ENCODE peak calls at places on chromosomes 4 and X, in six cellular contexts. One of them, this sample, is unnamed.

GRCh38 chr4:174521800-174522182 is 497 bp downstream of the HPGD start:
- DNase-seq in OCI-LY7: no peak
- DNase-seq in SK-N-SH: peak; percentile 19
- DNase-seq in neural progenitor cell: peak; percentile 39
- DNase-seq in PC-9: no peak
- DNase-seq in neuronal stem cell: peak; percentile 24
- DNase-seq in this sample: no peak

GRCh38 chr4:186297013-186297645 is 31.1 kb downstream of the F11 start:
- DNase-seq in OCI-LY7: peak; percentile 30
- DNase-seq in SK-N-SH: peak; percentile 73
- DNase-seq in PC-9: no peak
- DNase-seq in neural progenitor cell: peak; percentile 56
- DNase-seq in neuronal stem cell: peak; percentile 59
- DNase-seq in this sample: no peak

GRCh38 chr4:26093561-26093960 is 179.5 kb downstream of the SMIM20 start:
- DNase-seq in SK-N-SH: no peak
- DNase-seq in OCI-LY7: no peak
- DNase-seq in PC-9: no peak
- DNase-seq in neural progenitor cell: no peak
- DNase-seq in neuronal stem cell: no peak
- DNase-seq in this sample: no peak

GRCh38 chr4:185209031-185209851 is at the start of gene SNX25:
- DNase-seq in OCI-LY7: peak; percentile 91
- DNase-seq in SK-N-SH: peak; percentile 94
- DNase-seq in neural progenitor cell: peak; percentile 96
- DNase-seq in neuronal stem cell: peak; percentile 86
- DNase-seq in PC-9: peak; percentile 75
- DNase-seq in this sample: peak; percentile 54

GRCh38 chr4:67291639-67292038 is 253.7 kb downstream of the CENPC start:
- DNase-seq in neural progenitor cell: no peak
- DNase-seq in SK-N-SH: no peak
- DNase-seq in OCI-LY7: no peak
- DNase-seq in PC-9: no peak
- DNase-seq in neuronal stem cell: no peak
- DNase-seq in this sample: no peak

GRCh38 chr4:72295966-72296557 is 264.3 kb downstream of the NPFFR2 start:
- DNase-seq in neuronal stem cell: peak; percentile 21
- DNase-seq in PC-9: no peak
- DNase-seq in SK-N-SH: peak; percentile 48
- DNase-seq in neural progenitor cell: peak; percentile 75
- DNase-seq in OCI-LY7: peak; percentile 11
- DNase-seq in this sample: no peak

GRCh38 chrX:109847257-109848187 is 114.5 kb upstream of the ACSL4 start:
- DNase-seq in PC-9: peak; percentile 78
- DNase-seq in neural progenitor cell: no peak
- DNase-seq in OCI-LY7: no peak
- DNase-seq in neuronal stem cell: no peak
- DNase-seq in SK-N-SH: no peak
- DNase-seq in this sample: no peak

GRCh38 chr4:156774422-156774821 is 197.2 kb downstream of the PDGFC start:
- DNase-seq in PC-9: no peak
- DNase-seq in neural progenitor cell: no peak
- DNase-seq in OCI-LY7: no peak
- DNase-seq in SK-N-SH: no peak
- DNase-seq in neuronal stem cell: no peak
- DNase-seq in this sample: no peak

GRCh38 chr4:180828455-180829018 is 1414.7 kb upstream of the TENM3 start:
- DNase-seq in neural progenitor cell: peak; percentile 51
- DNase-seq in SK-N-SH: peak; percentile 51
- DNase-seq in neuronal stem cell: peak; percentile 40
- DNase-seq in PC-9: no peak
- DNase-seq in OCI-LY7: peak; percentile 68
- DNase-seq in this sample: peak; percentile 26

GRCh38 chr4:100742045-100742444 is 224.2 kb upstream of the EMCN start:
- DNase-seq in PC-9: peak; percentile 38
- DNase-seq in OCI-LY7: peak; percentile 2
- DNase-seq in neuronal stem cell: no peak
- DNase-seq in SK-N-SH: peak; percentile 5
- DNase-seq in neural progenitor cell: peak; percentile 4
- DNase-seq in this sample: no peak

GRCh38 chr4:185599844-185600243 is 64.5 kb upstream of the PDLIM3 start:
- DNase-seq in SK-N-SH: no peak
- DNase-seq in neural progenitor cell: no peak
- DNase-seq in neuronal stem cell: no peak
- DNase-seq in PC-9: no peak
- DNase-seq in OCI-LY7: no peak
- DNase-seq in this sample: no peak

GRCh38 chr4:70902577-70903281 is 560 bp downstream of the MOB1B start:
- DNase-seq in OCI-LY7: peak; percentile 43
- DNase-seq in neural progenitor cell: no peak
- DNase-seq in PC-9: no peak
- DNase-seq in SK-N-SH: no peak
- DNase-seq in neuronal stem cell: peak; percentile 11
- DNase-seq in this sample: peak; percentile 19

GRCh38 chrX:48666649-48667048 is 16.9 kb upstream of the WAS start:
- DNase-seq in PC-9: no peak
- DNase-seq in neural progenitor cell: no peak
- DNase-seq in SK-N-SH: no peak
- DNase-seq in neuronal stem cell: no peak
- DNase-seq in OCI-LY7: no peak
- DNase-seq in this sample: no peak

GRCh38 chr4:97867557-97868091 is 275.7 kb downstream of the STPG2 start:
- DNase-seq in PC-9: no peak
- DNase-seq in neuronal stem cell: no peak
- DNase-seq in neural progenitor cell: no peak
- DNase-seq in SK-N-SH: peak; percentile 4
- DNase-seq in OCI-LY7: no peak
- DNase-seq in this sample: no peak

GRCh38 chrX:38806054-38806389 is 4.8 kb downstream of the MID1IP1 start:
- DNase-seq in PC-9: no peak
- DNase-seq in OCI-LY7: peak; percentile 67
- DNase-seq in neuronal stem cell: no peak
- DNase-seq in SK-N-SH: peak; percentile 29
- DNase-seq in neural progenitor cell: no peak
- DNase-seq in this sample: no peak

DNA sequence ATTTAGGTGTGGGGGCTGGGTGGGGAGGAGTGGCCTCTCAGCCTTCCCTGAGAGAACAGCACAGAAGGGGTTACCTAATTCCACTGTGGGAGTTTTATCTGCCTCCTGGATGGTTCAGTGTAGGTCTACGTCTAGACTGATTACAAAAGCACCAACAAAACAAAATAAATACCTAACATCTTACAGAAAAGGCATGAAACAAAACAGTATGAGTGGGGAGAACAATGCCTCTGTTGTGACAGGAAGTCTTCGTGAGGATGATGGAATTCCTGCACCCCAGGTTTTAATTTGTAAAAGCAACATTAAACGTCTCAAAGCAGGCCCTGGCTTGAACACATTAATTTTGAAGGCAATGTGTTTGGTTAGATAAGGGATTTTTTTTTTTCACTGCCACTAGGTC is 112.1 kb upstream of the GPC4 start:
- DNase-seq in neural progenitor cell: no peak
- DNase-seq in PC-9: no peak
- DNase-seq in neuronal stem cell: no peak
- DNase-seq in SK-N-SH: no peak
- DNase-seq in OCI-LY7: no peak
- DNase-seq in this sample: no peak
- H3K4me2 ChIP-seq in neural progenitor cell: no peak overlapping the region
- H3K4me2 ChIP-seq in PC-9: no peak overlapping the region
- H3K4me2 ChIP-seq in neuronal stem cell: no peak overlapping the region
- H3K4me2 ChIP-seq in SK-N-SH: no peak overlapping the region
- H3K4me2 ChIP-seq in OCI-LY7: no peak overlapping the region
- H3K4me2 ChIP-seq in this sample: no peak overlapping the region

GRCh38 chr4:163495900-163496299 is 1.4 kb downstream of the TMA16 start:
- DNase-seq in OCI-LY7: peak; percentile 77
- DNase-seq in neural progenitor cell: no peak
- DNase-seq in PC-9: no peak
- DNase-seq in SK-N-SH: peak; percentile 7
- DNase-seq in neuronal stem cell: no peak
- DNase-seq in this sample: peak; percentile 37
- H3K4me2 ChIP-seq in OCI-LY7: peak overlapping the region; percentile 92
- H3K4me2 ChIP-seq in neural progenitor cell: peak overlapping the region; percentile 83
- H3K4me2 ChIP-seq in PC-9: peak overlapping the region; percentile 84
- H3K4me2 ChIP-seq in SK-N-SH: peak overlapping the region; percentile 75
- H3K4me2 ChIP-seq in neuronal stem cell: peak overlapping the region; percentile 37
- H3K4me2 ChIP-seq in this sample: peak overlapping the region; percentile 87

GRCh38 chrX:11148401-11148800 is 37.3 kb downstream of the HCCS start:
- DNase-seq in neuronal stem cell: no peak
- DNase-seq in SK-N-SH: no peak
- DNase-seq in OCI-LY7: no peak
- DNase-seq in neural progenitor cell: no peak
- DNase-seq in PC-9: no peak
- DNase-seq in this sample: no peak

GRCh38 chrX:11138498-11139390 is 27.6 kb downstream of the HCCS start:
- DNase-seq in neuronal stem cell: no peak
- DNase-seq in neural progenitor cell: no peak
- DNase-seq in PC-9: no peak
- DNase-seq in SK-N-SH: peak; percentile 24
- DNase-seq in OCI-LY7: no peak
- DNase-seq in this sample: no peak

GRCh38 chrX:11146411-11146810 is 35.3 kb downstream of the HCCS start:
- DNase-seq in neural progenitor cell: no peak
- DNase-seq in neuronal stem cell: no peak
- DNase-seq in PC-9: no peak
- DNase-seq in OCI-LY7: no peak
- DNase-seq in SK-N-SH: no peak
- DNase-seq in this sample: no peak

GRCh38 chrX:11143931-11144678 is 33.0 kb downstream of the HCCS start:
- DNase-seq in OCI-LY7: peak; percentile 79
- DNase-seq in SK-N-SH: peak; percentile 71
- DNase-seq in neural progenitor cell: peak; percentile 78
- DNase-seq in PC-9: peak; percentile 36
- DNase-seq in neuronal stem cell: peak; percentile 63
- DNase-seq in this sample: peak; percentile 50
- H3K4me2 ChIP-seq in OCI-LY7: peak overlapping the region; percentile 55
- H3K4me2 ChIP-seq in SK-N-SH: no peak overlapping the region
- H3K4me2 ChIP-seq in neural progenitor cell: peak overlapping the region; percentile 22
- H3K4me2 ChIP-seq in PC-9: no peak overlapping the region
- H3K4me2 ChIP-seq in neuronal stem cell: no peak overlapping the region
- H3K4me2 ChIP-seq in this sample: peak overlapping the region; percentile 54

GRCh38 chr4:73620115-73620792 is at the start of gene RASSF6:
- DNase-seq in OCI-LY7: peak; percentile 86
- DNase-seq in neural progenitor cell: peak; percentile 73
- DNase-seq in PC-9: peak; percentile 70
- DNase-seq in neuronal stem cell: peak; percentile 14
- DNase-seq in SK-N-SH: no peak
- DNase-seq in this sample: no peak
- H3K4me2 ChIP-seq in OCI-LY7: peak within 1 kb of the TSS; percentile 93
- H3K4me2 ChIP-seq in neural progenitor cell: peak within 1 kb of the TSS; percentile 74
- H3K4me2 ChIP-seq in PC-9: peak within 1 kb of the TSS; percentile 91
- H3K4me2 ChIP-seq in neuronal stem cell: peak within 1 kb of the TSS; percentile 60
- H3K4me2 ChIP-seq in SK-N-SH: peak within 1 kb of the TSS; percentile 43
- H3K4me2 ChIP-seq in this sample: no peak within 1 kb of the TSS